ENCODE peak calls at places on chromosomes 2 and 18, in five cellular contexts. H is fibroblast of lung, F is epithelial cell of esophagus, O is A549, P is HL-60. Y is an unnamed sample.

GRCh38 chr18:67425724-67426123 is 90.8 kb downstream of the DSEL start:
- DNase-seq in H (peak), F (peak), O (peak), P (no peak), Y (peak)

GRCh38 chr18:9173770-9174233 is 37.2 kb downstream of the ANKRD12 start:
- DNase-seq in H (no peak), F (no peak), O (no peak), P (no peak), Y (no peak)

GRCh38 chr2:23476786-23477185 is 91.8 kb downstream of the KLHL29 start:
- DNase-seq in H (no peak), F (no peak), O (no peak), P (no peak), Y (no peak)

GRCh38 chr18:10860382-10860781 is 289.0 kb downstream of the PIEZO2 start:
- DNase-seq in H (no peak), F (no peak), O (no peak), P (no peak), Y (no peak)

GRCh38 chr2:37829202-37829601 is 95.9 kb upstream of the RMDN2 start:
- DNase-seq in H (peak), F (peak), O (no peak), P (peak), Y (peak)

GRCh38 chr2:166042356-166042755 is 85.5 kb downstream of the SCN1A start:
- DNase-seq in H (peak), F (peak), O (no peak), P (no peak), Y (no peak)

GRCh38 chr2:43298496-43298895 is 72.1 kb upstream of the ZFP36L2 start:
- DNase-seq in H (no peak), F (no peak), O (no peak), P (no peak), Y (no peak)

GRCh38 chr2:735670-736218 is 58.5 kb upstream of the TMEM18 start:
- DNase-seq in H (no peak), F (no peak), O (no peak), P (no peak), Y (no peak)

GRCh38 chr2:12046641-12047040 is 300.2 kb downstream of the LPIN1 start:
- DNase-seq in H (peak), F (peak), O (no peak), P (no peak), Y (peak)

GRCh38 chr2:9590635-9591034 is 35.0 kb upstream of the ADAM17 start:
- DNase-seq in H (peak), F (peak), O (no peak), P (no peak), Y (no peak)

GRCh38 chr2:10271946-10272345 is 30.8 kb upstream of the HPCAL1 start:
- DNase-seq in H (no peak), F (no peak), O (no peak), P (no peak), Y (no peak)

GRCh38 chr2:136787970-136788369 is 22.6 kb downstream of the THSD7B start:
- DNase-seq in H (no peak), F (no peak), O (no peak), P (no peak), Y (no peak)

GRCh38 chr2:39620067-39620466 is 45.6 kb upstream of the TMEM178A start:
- DNase-seq in H (peak), F (peak), O (no peak), P (peak), Y (peak)

GRCh38 chr2:73106791-73107190 is 6.0 kb downstream of the RAB11FIP5 start:
- DNase-seq in H (no peak), F (no peak), O (no peak), P (no peak), Y (no peak)

GRCh38 chr2:64296695-64297346 is 152.6 kb upstream of the PELI1 start:
- DNase-seq in H (no peak), F (no peak), O (no peak), P (no peak), Y (no peak)

GRCh38 chr2:240557101-240557751 is 562 bp downstream of the ANKMY1 start:
- DNase-seq in H (no peak), F (no peak), O (no peak), P (no peak), Y (no peak)

GRCh38 chr2:68414862-68415261 is 49.8 kb downstream of the PLEK start:
- DNase-seq in H (no peak), F (no peak), O (no peak), P (no peak), Y (no peak)

GRCh38 chr2:43011142-43011491 is 215.3 kb downstream of the ZFP36L2 start:
- DNase-seq in H (no peak), F (no peak), O (no peak), P (no peak), Y (no peak)

GRCh38 chr2:124670187-124670586 is 645.1 kb downstream of the CNTNAP5 start:
- DNase-seq in H (no peak), F (no peak), O (no peak), P (no peak), Y (no peak)

GRCh38 chr2:238974061-238974460 is 126.2 kb downstream of the TWIST2 start:
- DNase-seq in H (peak), F (peak), O (no peak), P (no peak), Y (peak)

GRCh38 chr2:186991766-186992417 is 142.9 kb upstream of the ZSWIM2 start:
- DNase-seq in H (no peak), F (no peak), O (no peak), P (no peak), Y (no peak)

GRCh38 chr18:26091047-26091630 is 726 bp upstream of the SS18 start:
- DNase-seq in H (no peak), F (no peak), O (peak), P (peak), Y (no peak)

GRCh38 chr2:7502306-7502705 is 585.1 kb downstream of the RNF144A start:
- DNase-seq in H (no peak), F (no peak), O (no peak), P (no peak), Y (no peak)

GRCh38 chr2:113809076-113809475 is 52.6 kb upstream of the SLC35F5 start:
- DNase-seq in H (no peak), F (no peak), O (no peak), P (no peak), Y (no peak)

GRCh38 chr2:74554821-74555531 is 456 bp downstream of the DOK1 start:
- DNase-seq in H (peak), F (peak), O (no peak), P (peak), Y (no peak)

GRCh38 chr2:30197570-30197969 is 33.8 kb upstream of the LBH start:
- DNase-seq in H (no peak), F (no peak), O (no peak), P (no peak), Y (no peak)

GRCh38 chr2:71276311-71277158 is 49.6 kb upstream of the PAIP2B start:
- DNase-seq in H (peak), F (peak), O (peak), P (peak), Y (peak)

GRCh38 chr2:145906356-145906755 is 1386.4 kb upstream of the ZEB2 start:
- DNase-seq in H (peak), F (peak), O (no peak), P (no peak), Y (no peak)

GRCh38 chr2:29201979-29202378 is 86.8 kb downstream of the CLIP4 start:
- DNase-seq in H (no peak), F (no peak), O (no peak), P (no peak), Y (no peak)

GRCh38 chr2:41832218-41832617 is 215.6 kb upstream of the PKDCC start:
- DNase-seq in H (no peak), F (no peak), O (no peak), P (no peak), Y (no peak)

GRCh38 chr2:32835148-32835547 is 111.6 kb upstream of the LTBP1 start:
- DNase-seq in H (no peak), F (no peak), O (no peak), P (no peak), Y (no peak)

GRCh38 chr2:117470311-117471095 is 344.0 kb upstream of the DDX18 start:
- DNase-seq in H (no peak), F (peak), O (no peak), P (peak), Y (no peak)

GRCh38 chr2:72127401-72128058 is 20.1 kb downstream of the CYP26B1 start:
- DNase-seq in H (no peak), F (no peak), O (no peak), P (no peak), Y (no peak)

GRCh38 chr2:81876628-81877027 is 1572.1 kb upstream of the LRRTM1 start:
- DNase-seq in H (no peak), F (no peak), O (no peak), P (no peak), Y (no peak)

GRCh38 chr2:143903172-143903856 is 616.6 kb downstream of the ZEB2 start:
- DNase-seq in H (peak), F (peak), O (no peak), P (peak), Y (peak)

GRCh38 chr2:214651451-214651850 is 158.0 kb downstream of the BARD1 start:
- DNase-seq in H (peak), F (no peak), O (no peak), P (no peak), Y (no peak)

GRCh38 chr2:43774617-43775016 is 778 bp downstream of the DYNC2LI1 start:
- DNase-seq in H (no peak), F (no peak), O (peak), P (no peak), Y (no peak)

DNA sequence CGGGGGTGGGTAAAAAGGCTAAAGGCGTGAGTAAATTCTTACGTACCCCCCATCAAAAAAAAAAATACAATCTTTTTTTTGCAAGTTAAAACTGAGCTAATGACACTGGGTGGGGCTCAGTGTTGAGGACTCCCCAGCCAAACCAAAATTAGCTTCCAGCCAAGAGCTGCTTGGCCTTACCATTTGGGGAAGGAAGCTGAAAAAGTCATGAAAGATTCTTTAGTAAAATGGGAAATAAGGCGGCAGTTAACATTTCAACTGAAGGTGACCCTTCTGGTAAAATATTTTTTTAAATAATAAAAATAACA is 16.4 kb downstream of the SMAD7 start:
- DNase-seq in H (no peak), F (no peak), O (no peak), P (no peak), Y (no peak)
- H3K4me3 ChIP-seq in H (no peak), F (no peak), O (no peak), P (no peak), Y (peak)

DNA sequence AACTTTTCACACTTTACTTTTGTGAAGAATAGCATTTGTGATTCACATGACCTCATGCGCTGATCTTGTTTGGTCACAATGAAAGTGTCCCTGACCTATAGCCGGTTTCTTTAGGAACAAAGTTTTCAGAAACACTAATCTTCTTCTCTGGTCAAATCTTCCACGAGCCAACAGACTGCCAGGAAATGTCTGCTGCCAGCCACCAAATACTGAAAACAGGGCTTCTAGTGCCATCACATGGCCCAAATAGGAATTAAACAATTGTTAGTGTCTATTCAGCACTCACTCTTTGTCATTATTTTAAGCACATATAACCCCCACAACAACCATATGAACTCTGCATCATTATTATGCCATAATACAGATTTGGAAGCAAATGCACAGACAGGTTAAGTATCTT is 286.5 kb upstream of the SYT4 start:
- DNase-seq in H (peak), F (peak), O (no peak), P (no peak), Y (peak)
- TF ChIP-seq CTCF in H (peak), F (peak), O (peak), P (no peak), Y (peak)

GRCh38 chr18:11862468-11863137 is 11.4 kb downstream of the CHMP1B start:
- DNase-seq in H (no peak), F (no peak), O (no peak), P (no peak), Y (no peak)
- H3K4me3 ChIP-seq in H (no peak), F (no peak), O (no peak), P (no peak), Y (no peak)

DNA sequence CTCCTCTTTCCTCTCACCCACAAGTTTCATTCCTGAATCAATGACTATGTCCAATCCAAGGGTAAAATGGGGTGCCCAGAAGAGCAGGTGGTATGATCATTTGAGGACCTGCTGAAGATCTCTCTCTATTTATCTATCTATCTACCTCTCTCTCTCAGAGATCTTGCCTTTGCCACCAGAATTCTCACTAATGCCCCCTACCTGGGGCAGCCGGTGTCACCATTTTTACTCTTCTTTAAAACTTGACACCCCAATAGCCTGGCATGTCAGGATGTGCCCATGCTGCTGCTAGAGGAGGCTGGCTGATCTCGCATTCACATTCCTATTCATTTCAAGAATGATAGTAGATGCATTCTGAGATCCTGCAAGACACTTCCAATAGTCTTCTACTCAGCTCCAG is 24.3 kb upstream of the RPIA start:
- DNase-seq in H (no peak), F (no peak), O (no peak), P (no peak), Y (no peak)
- TF ChIP-seq CTCF in H (no peak), F (no peak), O (no peak), P (no peak), Y (no peak)

GRCh38 chr2:127629637-127630036 is 16.3 kb upstream of the GPR17 start:
- DNase-seq in H (no peak), F (no peak), O (no peak), P (no peak), Y (no peak)

GRCh38 chr2:127626917-127627739 is 18.8 kb upstream of the GPR17 start:
- DNase-seq in H (no peak), F (no peak), O (no peak), P (no peak), Y (no peak)

GRCh38 chr2:127627740-127628571 is 18.0 kb upstream of the GPR17 start:
- DNase-seq in H (no peak), F (no peak), O (no peak), P (no peak), Y (no peak)

GRCh38 chr2:127630409-127631183 is 15.4 kb upstream of the GPR17 start:
- DNase-seq in H (no peak), F (no peak), O (no peak), P (peak), Y (no peak)

DNA sequence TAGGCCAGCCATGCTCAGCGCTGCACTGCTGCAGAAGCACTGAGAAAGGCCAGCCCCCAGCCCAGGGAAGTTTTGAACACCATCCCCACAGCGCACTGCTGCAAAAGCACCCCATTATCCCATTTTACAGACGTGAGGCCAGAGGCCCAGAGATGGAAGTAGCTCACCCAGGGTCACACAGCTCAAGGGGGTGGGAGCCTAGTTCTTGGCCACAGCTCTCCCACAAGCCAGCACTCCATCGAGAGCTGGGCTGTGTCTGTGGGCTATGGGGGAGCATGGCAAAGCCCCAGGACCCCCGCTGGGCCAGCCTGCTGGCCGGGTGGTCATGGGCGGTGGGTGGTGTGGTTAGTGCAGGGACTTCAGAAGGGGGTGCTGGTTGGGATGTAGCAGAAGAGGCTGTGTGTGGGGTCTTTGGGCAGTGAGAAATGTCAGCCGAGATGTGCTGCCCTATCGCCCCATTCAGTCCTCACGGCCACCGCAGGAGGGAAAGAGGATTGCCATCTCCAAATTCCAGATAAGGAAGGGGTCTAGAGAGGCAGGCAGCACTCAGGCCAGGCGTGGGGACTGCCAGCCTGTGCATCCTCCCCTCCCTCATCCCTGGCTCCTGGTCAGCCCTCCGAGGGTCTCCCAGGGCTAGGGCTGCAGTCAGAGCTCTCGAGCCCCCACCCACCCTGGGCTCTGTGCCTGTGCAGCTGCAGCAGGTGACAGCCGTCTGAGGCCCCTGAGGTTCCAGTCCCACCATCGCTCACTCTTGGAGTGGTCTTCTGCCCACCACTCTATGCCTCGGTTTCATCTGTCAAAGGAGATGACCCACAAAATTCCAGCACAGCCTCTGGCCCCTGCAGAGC is 17.0 kb upstream of the GPR17 start:
- DNase-seq in H (no peak), F (no peak), O (no peak), P (no peak), Y (no peak)
- H3K4me3 ChIP-seq in H (no peak), F (no peak), O (no peak), P (no peak), Y (no peak)

GRCh38 chr2:174035981-174036742 is 71.0 kb upstream of the SP3 start:
- DNase-seq in H (peak), F (peak), O (peak), P (no peak), Y (peak)
- TF ChIP-seq CTCF in H (peak), F (peak), O (no peak), P (no peak), Y (peak)

GRCh38 chr18:75454022-75454795 is 26.7 kb upstream of the SMIM21 start:
- DNase-seq in H (no peak), F (no peak), O (no peak), P (no peak), Y (no peak)

GRCh38 chr18:75456277-75456676 is 28.8 kb upstream of the SMIM21 start:
- DNase-seq in H (no peak), F (no peak), O (no peak), P (no peak), Y (no peak)

GRCh38 chr18:75455249-75456183 is 28.0 kb upstream of the SMIM21 start:
- DNase-seq in H (peak), F (no peak), O (no peak), P (peak), Y (peak)
- H3K4me3 ChIP-seq in H (peak), F (peak), O (no peak), P (peak), Y (peak)

Y was measured in AG10803.